ENCODE peak calls at places on chromosomes 6 and 20, in nine cellular contexts. One of them, this sample, is unnamed.

GRCh38 chr20:58131111-58131510 is 97.3 kb downstream of the ANKRD60 start:
- DNase-seq in BE2C: no peak
- DNase-seq in activated T-cell treated with anti-CD3 and anti-CD28 coated beads, Interleukin-2, amount 50 U/mL, for 48 hours: no peak
- DNase-seq in stimulated activated CD4-positive, alpha-beta T cell treated with anti-CD3 and anti-CD28 coated beads, Interleukin-2, amount 100 ng/mL, for 24 hours: no peak
- DNase-seq in H54: no peak
- DNase-seq in CD4-positive, alpha-beta T cell: no peak
- DNase-seq in substantia nigra: no peak
- DNase-seq in activated naive CD4-positive, alpha-beta T cell treated with anti-CD3 and anti-CD28 coated beads, Interleukin-2, amount 50 U/mL, for 72 hours: no peak
- DNase-seq in progenitor cell of endocrine pancreas: no peak
- DNase-seq in this sample: peak

GRCh38 chr6:88881451-88881850 is 82.0 kb downstream of the RNGTT start:
- DNase-seq in BE2C: no peak
- DNase-seq in activated T-cell treated with anti-CD3 and anti-CD28 coated beads, Interleukin-2, amount 50 U/mL, for 48 hours: no peak
- DNase-seq in stimulated activated CD4-positive, alpha-beta T cell treated with anti-CD3 and anti-CD28 coated beads, Interleukin-2, amount 100 ng/mL, for 24 hours: no peak
- DNase-seq in H54: no peak
- DNase-seq in CD4-positive, alpha-beta T cell: no peak
- DNase-seq in substantia nigra: no peak
- DNase-seq in activated naive CD4-positive, alpha-beta T cell treated with anti-CD3 and anti-CD28 coated beads, Interleukin-2, amount 50 U/mL, for 72 hours: no peak
- DNase-seq in progenitor cell of endocrine pancreas: no peak
- DNase-seq in this sample: peak

GRCh38 chr20:46770330-46771194 is 61.1 kb downstream of the SLC2A10 start:
- DNase-seq in BE2C: no peak
- DNase-seq in activated T-cell treated with anti-CD3 and anti-CD28 coated beads, Interleukin-2, amount 50 U/mL, for 48 hours: no peak
- DNase-seq in stimulated activated CD4-positive, alpha-beta T cell treated with anti-CD3 and anti-CD28 coated beads, Interleukin-2, amount 100 ng/mL, for 24 hours: no peak
- DNase-seq in H54: no peak
- DNase-seq in CD4-positive, alpha-beta T cell: no peak
- DNase-seq in substantia nigra: no peak
- DNase-seq in activated naive CD4-positive, alpha-beta T cell treated with anti-CD3 and anti-CD28 coated beads, Interleukin-2, amount 50 U/mL, for 72 hours: no peak
- DNase-seq in progenitor cell of endocrine pancreas: no peak
- DNase-seq in this sample: no peak

GRCh38 chr6:4577406-4577805 is 198.8 kb upstream of the CDYL start:
- DNase-seq in BE2C: no peak
- DNase-seq in activated T-cell treated with anti-CD3 and anti-CD28 coated beads, Interleukin-2, amount 50 U/mL, for 48 hours: no peak
- DNase-seq in stimulated activated CD4-positive, alpha-beta T cell treated with anti-CD3 and anti-CD28 coated beads, Interleukin-2, amount 100 ng/mL, for 24 hours: no peak
- DNase-seq in H54: no peak
- DNase-seq in CD4-positive, alpha-beta T cell: no peak
- DNase-seq in substantia nigra: no peak
- DNase-seq in activated naive CD4-positive, alpha-beta T cell treated with anti-CD3 and anti-CD28 coated beads, Interleukin-2, amount 50 U/mL, for 72 hours: no peak
- DNase-seq in progenitor cell of endocrine pancreas: no peak
- DNase-seq in this sample: peak

GRCh38 chr6:53363341-53364079 is 14.8 kb upstream of the ELOVL5 start:
- DNase-seq in BE2C: no peak
- DNase-seq in activated T-cell treated with anti-CD3 and anti-CD28 coated beads, Interleukin-2, amount 50 U/mL, for 48 hours: no peak
- DNase-seq in stimulated activated CD4-positive, alpha-beta T cell treated with anti-CD3 and anti-CD28 coated beads, Interleukin-2, amount 100 ng/mL, for 24 hours: no peak
- DNase-seq in H54: no peak
- DNase-seq in CD4-positive, alpha-beta T cell: no peak
- DNase-seq in substantia nigra: no peak
- DNase-seq in activated naive CD4-positive, alpha-beta T cell treated with anti-CD3 and anti-CD28 coated beads, Interleukin-2, amount 50 U/mL, for 72 hours: no peak
- DNase-seq in progenitor cell of endocrine pancreas: no peak
- DNase-seq in this sample: no peak

GRCh38 chr6:102229271-102229670 is 835.8 kb downstream of the GRIK2 start:
- DNase-seq in BE2C: no peak
- DNase-seq in activated T-cell treated with anti-CD3 and anti-CD28 coated beads, Interleukin-2, amount 50 U/mL, for 48 hours: no peak
- DNase-seq in stimulated activated CD4-positive, alpha-beta T cell treated with anti-CD3 and anti-CD28 coated beads, Interleukin-2, amount 100 ng/mL, for 24 hours: no peak
- DNase-seq in H54: no peak
- DNase-seq in CD4-positive, alpha-beta T cell: no peak
- DNase-seq in substantia nigra: no peak
- DNase-seq in activated naive CD4-positive, alpha-beta T cell treated with anti-CD3 and anti-CD28 coated beads, Interleukin-2, amount 50 U/mL, for 72 hours: no peak
- DNase-seq in progenitor cell of endocrine pancreas: no peak
- DNase-seq in this sample: no peak

GRCh38 chr6:141321486-141322347 is 811.0 kb upstream of the GJE1 start:
- DNase-seq in BE2C: no peak
- DNase-seq in activated T-cell treated with anti-CD3 and anti-CD28 coated beads, Interleukin-2, amount 50 U/mL, for 48 hours: no peak
- DNase-seq in stimulated activated CD4-positive, alpha-beta T cell treated with anti-CD3 and anti-CD28 coated beads, Interleukin-2, amount 100 ng/mL, for 24 hours: no peak
- DNase-seq in H54: no peak
- DNase-seq in CD4-positive, alpha-beta T cell: no peak
- DNase-seq in substantia nigra: no peak
- DNase-seq in activated naive CD4-positive, alpha-beta T cell treated with anti-CD3 and anti-CD28 coated beads, Interleukin-2, amount 50 U/mL, for 72 hours: no peak
- DNase-seq in progenitor cell of endocrine pancreas: no peak
- DNase-seq in this sample: peak

GRCh38 chr20:942611-943010 is 26.5 kb upstream of the ANGPT4 start:
- DNase-seq in BE2C: no peak
- DNase-seq in activated T-cell treated with anti-CD3 and anti-CD28 coated beads, Interleukin-2, amount 50 U/mL, for 48 hours: no peak
- DNase-seq in stimulated activated CD4-positive, alpha-beta T cell treated with anti-CD3 and anti-CD28 coated beads, Interleukin-2, amount 100 ng/mL, for 24 hours: no peak
- DNase-seq in H54: no peak
- DNase-seq in CD4-positive, alpha-beta T cell: no peak
- DNase-seq in substantia nigra: no peak
- DNase-seq in activated naive CD4-positive, alpha-beta T cell treated with anti-CD3 and anti-CD28 coated beads, Interleukin-2, amount 50 U/mL, for 72 hours: peak
- DNase-seq in progenitor cell of endocrine pancreas: no peak
- DNase-seq in this sample: no peak

GRCh38 chr6:19337103-19337502 is 500.1 kb upstream of the ID4 start:
- DNase-seq in BE2C: no peak
- DNase-seq in activated T-cell treated with anti-CD3 and anti-CD28 coated beads, Interleukin-2, amount 50 U/mL, for 48 hours: no peak
- DNase-seq in stimulated activated CD4-positive, alpha-beta T cell treated with anti-CD3 and anti-CD28 coated beads, Interleukin-2, amount 100 ng/mL, for 24 hours: no peak
- DNase-seq in H54: no peak
- DNase-seq in CD4-positive, alpha-beta T cell: no peak
- DNase-seq in substantia nigra: no peak
- DNase-seq in activated naive CD4-positive, alpha-beta T cell treated with anti-CD3 and anti-CD28 coated beads, Interleukin-2, amount 50 U/mL, for 72 hours: no peak
- DNase-seq in progenitor cell of endocrine pancreas: no peak
- DNase-seq in this sample: no peak

GRCh38 chr20:44730441-44730840 is 15.2 kb upstream of the KCNK15 start:
- DNase-seq in BE2C: no peak
- DNase-seq in activated T-cell treated with anti-CD3 and anti-CD28 coated beads, Interleukin-2, amount 50 U/mL, for 48 hours: no peak
- DNase-seq in stimulated activated CD4-positive, alpha-beta T cell treated with anti-CD3 and anti-CD28 coated beads, Interleukin-2, amount 100 ng/mL, for 24 hours: no peak
- DNase-seq in H54: no peak
- DNase-seq in CD4-positive, alpha-beta T cell: no peak
- DNase-seq in substantia nigra: no peak
- DNase-seq in activated naive CD4-positive, alpha-beta T cell treated with anti-CD3 and anti-CD28 coated beads, Interleukin-2, amount 50 U/mL, for 72 hours: no peak
- DNase-seq in progenitor cell of endocrine pancreas: no peak
- DNase-seq in this sample: peak

GRCh38 chr20:39264506-39265172 is 302.5 kb downstream of the DHX35 start:
- DNase-seq in BE2C: peak
- DNase-seq in activated T-cell treated with anti-CD3 and anti-CD28 coated beads, Interleukin-2, amount 50 U/mL, for 48 hours: peak
- DNase-seq in stimulated activated CD4-positive, alpha-beta T cell treated with anti-CD3 and anti-CD28 coated beads, Interleukin-2, amount 100 ng/mL, for 24 hours: peak
- DNase-seq in H54: peak
- DNase-seq in CD4-positive, alpha-beta T cell: peak
- DNase-seq in substantia nigra: peak
- DNase-seq in activated naive CD4-positive, alpha-beta T cell treated with anti-CD3 and anti-CD28 coated beads, Interleukin-2, amount 50 U/mL, for 72 hours: no peak
- DNase-seq in progenitor cell of endocrine pancreas: peak
- DNase-seq in this sample: peak

GRCh38 chr6:68044264-68044663 is 590.8 kb upstream of the ADGRB3 start:
- DNase-seq in BE2C: no peak
- DNase-seq in activated T-cell treated with anti-CD3 and anti-CD28 coated beads, Interleukin-2, amount 50 U/mL, for 48 hours: no peak
- DNase-seq in stimulated activated CD4-positive, alpha-beta T cell treated with anti-CD3 and anti-CD28 coated beads, Interleukin-2, amount 100 ng/mL, for 24 hours: no peak
- DNase-seq in H54: no peak
- DNase-seq in CD4-positive, alpha-beta T cell: no peak
- DNase-seq in substantia nigra: no peak
- DNase-seq in activated naive CD4-positive, alpha-beta T cell treated with anti-CD3 and anti-CD28 coated beads, Interleukin-2, amount 50 U/mL, for 72 hours: no peak
- DNase-seq in progenitor cell of endocrine pancreas: no peak
- DNase-seq in this sample: no peak

GRCh38 chr20:2817891-2818595 is 1.9 kb downstream of the TMEM239 start:
- DNase-seq in BE2C: no peak
- DNase-seq in activated T-cell treated with anti-CD3 and anti-CD28 coated beads, Interleukin-2, amount 50 U/mL, for 48 hours: peak
- DNase-seq in stimulated activated CD4-positive, alpha-beta T cell treated with anti-CD3 and anti-CD28 coated beads, Interleukin-2, amount 100 ng/mL, for 24 hours: no peak
- DNase-seq in H54: no peak
- DNase-seq in CD4-positive, alpha-beta T cell: no peak
- DNase-seq in substantia nigra: no peak
- DNase-seq in activated naive CD4-positive, alpha-beta T cell treated with anti-CD3 and anti-CD28 coated beads, Interleukin-2, amount 50 U/mL, for 72 hours: no peak
- DNase-seq in progenitor cell of endocrine pancreas: no peak
- DNase-seq in this sample: peak

GRCh38 chr6:168892031-168892430 is 361.6 kb downstream of the THBS2 start:
- DNase-seq in BE2C: no peak
- DNase-seq in activated T-cell treated with anti-CD3 and anti-CD28 coated beads, Interleukin-2, amount 50 U/mL, for 48 hours: no peak
- DNase-seq in stimulated activated CD4-positive, alpha-beta T cell treated with anti-CD3 and anti-CD28 coated beads, Interleukin-2, amount 100 ng/mL, for 24 hours: no peak
- DNase-seq in H54: no peak
- DNase-seq in CD4-positive, alpha-beta T cell: no peak
- DNase-seq in substantia nigra: no peak
- DNase-seq in activated naive CD4-positive, alpha-beta T cell treated with anti-CD3 and anti-CD28 coated beads, Interleukin-2, amount 50 U/mL, for 72 hours: no peak
- DNase-seq in progenitor cell of endocrine pancreas: no peak
- DNase-seq in this sample: no peak

GRCh38 chr20:31841928-31842327 is 3.5 kb downstream of the FOXS1 start:
- DNase-seq in BE2C: no peak
- DNase-seq in activated T-cell treated with anti-CD3 and anti-CD28 coated beads, Interleukin-2, amount 50 U/mL, for 48 hours: no peak
- DNase-seq in stimulated activated CD4-positive, alpha-beta T cell treated with anti-CD3 and anti-CD28 coated beads, Interleukin-2, amount 100 ng/mL, for 24 hours: no peak
- DNase-seq in H54: peak
- DNase-seq in CD4-positive, alpha-beta T cell: no peak
- DNase-seq in substantia nigra: no peak
- DNase-seq in activated naive CD4-positive, alpha-beta T cell treated with anti-CD3 and anti-CD28 coated beads, Interleukin-2, amount 50 U/mL, for 72 hours: no peak
- DNase-seq in progenitor cell of endocrine pancreas: no peak
- DNase-seq in this sample: peak

GRCh38 chr6:145562771-145563615 is 172.3 kb downstream of the EPM2A start:
- DNase-seq in BE2C: no peak
- DNase-seq in activated T-cell treated with anti-CD3 and anti-CD28 coated beads, Interleukin-2, amount 50 U/mL, for 48 hours: no peak
- DNase-seq in stimulated activated CD4-positive, alpha-beta T cell treated with anti-CD3 and anti-CD28 coated beads, Interleukin-2, amount 100 ng/mL, for 24 hours: no peak
- DNase-seq in H54: no peak
- DNase-seq in CD4-positive, alpha-beta T cell: no peak
- DNase-seq in substantia nigra: no peak
- DNase-seq in activated naive CD4-positive, alpha-beta T cell treated with anti-CD3 and anti-CD28 coated beads, Interleukin-2, amount 50 U/mL, for 72 hours: no peak
- DNase-seq in progenitor cell of endocrine pancreas: no peak
- DNase-seq in this sample: peak

GRCh38 chr6:24929255-24929654 is 6.5 kb downstream of the RIPOR2 start:
- DNase-seq in BE2C: no peak
- DNase-seq in activated T-cell treated with anti-CD3 and anti-CD28 coated beads, Interleukin-2, amount 50 U/mL, for 48 hours: peak
- DNase-seq in stimulated activated CD4-positive, alpha-beta T cell treated with anti-CD3 and anti-CD28 coated beads, Interleukin-2, amount 100 ng/mL, for 24 hours: no peak
- DNase-seq in H54: no peak
- DNase-seq in CD4-positive, alpha-beta T cell: no peak
- DNase-seq in substantia nigra: no peak
- DNase-seq in activated naive CD4-positive, alpha-beta T cell treated with anti-CD3 and anti-CD28 coated beads, Interleukin-2, amount 50 U/mL, for 72 hours: no peak
- DNase-seq in progenitor cell of endocrine pancreas: no peak
- DNase-seq in this sample: no peak

GRCh38 chr6:100538086-100538485 is 73.4 kb upstream of the SIM1 start:
- DNase-seq in BE2C: no peak
- DNase-seq in activated T-cell treated with anti-CD3 and anti-CD28 coated beads, Interleukin-2, amount 50 U/mL, for 48 hours: no peak
- DNase-seq in stimulated activated CD4-positive, alpha-beta T cell treated with anti-CD3 and anti-CD28 coated beads, Interleukin-2, amount 100 ng/mL, for 24 hours: no peak
- DNase-seq in H54: no peak
- DNase-seq in CD4-positive, alpha-beta T cell: no peak
- DNase-seq in substantia nigra: no peak
- DNase-seq in activated naive CD4-positive, alpha-beta T cell treated with anti-CD3 and anti-CD28 coated beads, Interleukin-2, amount 50 U/mL, for 72 hours: no peak
- DNase-seq in progenitor cell of endocrine pancreas: no peak
- DNase-seq in this sample: peak

GRCh38 chr6:37283268-37283667 is 25.3 kb upstream of the TMEM217 start:
- DNase-seq in BE2C: no peak
- DNase-seq in activated T-cell treated with anti-CD3 and anti-CD28 coated beads, Interleukin-2, amount 50 U/mL, for 48 hours: no peak
- DNase-seq in stimulated activated CD4-positive, alpha-beta T cell treated with anti-CD3 and anti-CD28 coated beads, Interleukin-2, amount 100 ng/mL, for 24 hours: no peak
- DNase-seq in H54: no peak
- DNase-seq in CD4-positive, alpha-beta T cell: no peak
- DNase-seq in substantia nigra: no peak
- DNase-seq in activated naive CD4-positive, alpha-beta T cell treated with anti-CD3 and anti-CD28 coated beads, Interleukin-2, amount 50 U/mL, for 72 hours: no peak
- DNase-seq in progenitor cell of endocrine pancreas: no peak
- DNase-seq in this sample: peak

GRCh38 chr6:35719407-35719829 is 17.4 kb upstream of the ARMC12 start:
- DNase-seq in BE2C: no peak
- DNase-seq in activated T-cell treated with anti-CD3 and anti-CD28 coated beads, Interleukin-2, amount 50 U/mL, for 48 hours: no peak
- DNase-seq in stimulated activated CD4-positive, alpha-beta T cell treated with anti-CD3 and anti-CD28 coated beads, Interleukin-2, amount 100 ng/mL, for 24 hours: no peak
- DNase-seq in H54: no peak
- DNase-seq in CD4-positive, alpha-beta T cell: no peak
- DNase-seq in substantia nigra: no peak
- DNase-seq in activated naive CD4-positive, alpha-beta T cell treated with anti-CD3 and anti-CD28 coated beads, Interleukin-2, amount 50 U/mL, for 72 hours: no peak
- DNase-seq in progenitor cell of endocrine pancreas: no peak
- DNase-seq in this sample: no peak

GRCh38 chr6:13788820-13789219 is 25.5 kb downstream of the MCUR1 start:
- DNase-seq in BE2C: no peak
- DNase-seq in activated T-cell treated with anti-CD3 and anti-CD28 coated beads, Interleukin-2, amount 50 U/mL, for 48 hours: peak
- DNase-seq in stimulated activated CD4-positive, alpha-beta T cell treated with anti-CD3 and anti-CD28 coated beads, Interleukin-2, amount 100 ng/mL, for 24 hours: peak
- DNase-seq in H54: no peak
- DNase-seq in CD4-positive, alpha-beta T cell: no peak
- DNase-seq in substantia nigra: no peak
- DNase-seq in activated naive CD4-positive, alpha-beta T cell treated with anti-CD3 and anti-CD28 coated beads, Interleukin-2, amount 50 U/mL, for 72 hours: no peak
- DNase-seq in progenitor cell of endocrine pancreas: no peak
- DNase-seq in this sample: no peak

GRCh38 chr6:143504369-143504768 is 7.2 kb downstream of the FUCA2 start:
- DNase-seq in BE2C: no peak
- DNase-seq in activated T-cell treated with anti-CD3 and anti-CD28 coated beads, Interleukin-2, amount 50 U/mL, for 48 hours: no peak
- DNase-seq in stimulated activated CD4-positive, alpha-beta T cell treated with anti-CD3 and anti-CD28 coated beads, Interleukin-2, amount 100 ng/mL, for 24 hours: no peak
- DNase-seq in H54: no peak
- DNase-seq in CD4-positive, alpha-beta T cell: no peak
- DNase-seq in substantia nigra: no peak
- DNase-seq in activated naive CD4-positive, alpha-beta T cell treated with anti-CD3 and anti-CD28 coated beads, Interleukin-2, amount 50 U/mL, for 72 hours: no peak
- DNase-seq in progenitor cell of endocrine pancreas: no peak
- DNase-seq in this sample: no peak

GRCh38 chr6:98633886-98634285 is 200.5 kb upstream of the POU3F2 start:
- DNase-seq in BE2C: no peak
- DNase-seq in activated T-cell treated with anti-CD3 and anti-CD28 coated beads, Interleukin-2, amount 50 U/mL, for 48 hours: no peak
- DNase-seq in stimulated activated CD4-positive, alpha-beta T cell treated with anti-CD3 and anti-CD28 coated beads, Interleukin-2, amount 100 ng/mL, for 24 hours: no peak
- DNase-seq in H54: no peak
- DNase-seq in CD4-positive, alpha-beta T cell: no peak
- DNase-seq in substantia nigra: no peak
- DNase-seq in activated naive CD4-positive, alpha-beta T cell treated with anti-CD3 and anti-CD28 coated beads, Interleukin-2, amount 50 U/mL, for 72 hours: no peak
- DNase-seq in progenitor cell of endocrine pancreas: no peak
- DNase-seq in this sample: no peak

GRCh38 chr6:5783584-5784089 is 223.1 kb downstream of the NRN1 start:
- DNase-seq in BE2C: no peak
- DNase-seq in activated T-cell treated with anti-CD3 and anti-CD28 coated beads, Interleukin-2, amount 50 U/mL, for 48 hours: no peak
- DNase-seq in stimulated activated CD4-positive, alpha-beta T cell treated with anti-CD3 and anti-CD28 coated beads, Interleukin-2, amount 100 ng/mL, for 24 hours: no peak
- DNase-seq in H54: no peak
- DNase-seq in CD4-positive, alpha-beta T cell: no peak
- DNase-seq in substantia nigra: no peak
- DNase-seq in activated naive CD4-positive, alpha-beta T cell treated with anti-CD3 and anti-CD28 coated beads, Interleukin-2, amount 50 U/mL, for 72 hours: no peak
- DNase-seq in progenitor cell of endocrine pancreas: no peak
- DNase-seq in this sample: no peak

GRCh38 chr20:46013826-46014516 is 5.3 kb downstream of the MMP9 start:
- DNase-seq in BE2C: peak
- DNase-seq in activated T-cell treated with anti-CD3 and anti-CD28 coated beads, Interleukin-2, amount 50 U/mL, for 48 hours: peak
- DNase-seq in stimulated activated CD4-positive, alpha-beta T cell treated with anti-CD3 and anti-CD28 coated beads, Interleukin-2, amount 100 ng/mL, for 24 hours: peak
- DNase-seq in H54: peak
- DNase-seq in CD4-positive, alpha-beta T cell: peak
- DNase-seq in substantia nigra: no peak
- DNase-seq in activated naive CD4-positive, alpha-beta T cell treated with anti-CD3 and anti-CD28 coated beads, Interleukin-2, amount 50 U/mL, for 72 hours: peak
- DNase-seq in progenitor cell of endocrine pancreas: peak
- DNase-seq in this sample: peak

GRCh38 chr6:53679446-53679933 is 13.9 kb upstream of the KLHL31 start:
- DNase-seq in BE2C: no peak
- DNase-seq in activated T-cell treated with anti-CD3 and anti-CD28 coated beads, Interleukin-2, amount 50 U/mL, for 48 hours: no peak
- DNase-seq in stimulated activated CD4-positive, alpha-beta T cell treated with anti-CD3 and anti-CD28 coated beads, Interleukin-2, amount 100 ng/mL, for 24 hours: no peak
- DNase-seq in H54: peak
- DNase-seq in CD4-positive, alpha-beta T cell: no peak
- DNase-seq in substantia nigra: no peak
- DNase-seq in activated naive CD4-positive, alpha-beta T cell treated with anti-CD3 and anti-CD28 coated beads, Interleukin-2, amount 50 U/mL, for 72 hours: no peak
- DNase-seq in progenitor cell of endocrine pancreas: no peak
- DNase-seq in this sample: peak

GRCh38 chr20:36875702-36876472 is at the start of gene TLDC2:
- DNase-seq in BE2C: no peak
- DNase-seq in activated T-cell treated with anti-CD3 and anti-CD28 coated beads, Interleukin-2, amount 50 U/mL, for 48 hours: no peak
- DNase-seq in stimulated activated CD4-positive, alpha-beta T cell treated with anti-CD3 and anti-CD28 coated beads, Interleukin-2, amount 100 ng/mL, for 24 hours: no peak
- DNase-seq in H54: no peak
- DNase-seq in CD4-positive, alpha-beta T cell: no peak
- DNase-seq in substantia nigra: no peak
- DNase-seq in activated naive CD4-positive, alpha-beta T cell treated with anti-CD3 and anti-CD28 coated beads, Interleukin-2, amount 50 U/mL, for 72 hours: no peak
- DNase-seq in progenitor cell of endocrine pancreas: no peak
- DNase-seq in this sample: no peak

GRCh38 chr6:78910611-78911134 is 43.3 kb downstream of the IRAK1BP1 start:
- DNase-seq in BE2C: peak
- DNase-seq in activated T-cell treated with anti-CD3 and anti-CD28 coated beads, Interleukin-2, amount 50 U/mL, for 48 hours: peak
- DNase-seq in stimulated activated CD4-positive, alpha-beta T cell treated with anti-CD3 and anti-CD28 coated beads, Interleukin-2, amount 100 ng/mL, for 24 hours: peak
- DNase-seq in H54: no peak
- DNase-seq in CD4-positive, alpha-beta T cell: no peak
- DNase-seq in substantia nigra: no peak
- DNase-seq in activated naive CD4-positive, alpha-beta T cell treated with anti-CD3 and anti-CD28 coated beads, Interleukin-2, amount 50 U/mL, for 72 hours: no peak
- DNase-seq in progenitor cell of endocrine pancreas: peak
- DNase-seq in this sample: peak

GRCh38 chr6:109308018-109308492 is 74.2 kb downstream of the CD164 start:
- DNase-seq in BE2C: no peak
- DNase-seq in activated T-cell treated with anti-CD3 and anti-CD28 coated beads, Interleukin-2, amount 50 U/mL, for 48 hours: peak
- DNase-seq in stimulated activated CD4-positive, alpha-beta T cell treated with anti-CD3 and anti-CD28 coated beads, Interleukin-2, amount 100 ng/mL, for 24 hours: peak
- DNase-seq in H54: peak
- DNase-seq in CD4-positive, alpha-beta T cell: no peak
- DNase-seq in substantia nigra: no peak
- DNase-seq in activated naive CD4-positive, alpha-beta T cell treated with anti-CD3 and anti-CD28 coated beads, Interleukin-2, amount 50 U/mL, for 72 hours: no peak
- DNase-seq in progenitor cell of endocrine pancreas: no peak
- DNase-seq in this sample: peak

GRCh38 chr20:35619196-35620095 is 3.8 kb downstream of the SPAG4 start:
- DNase-seq in BE2C: peak
- DNase-seq in activated T-cell treated with anti-CD3 and anti-CD28 coated beads, Interleukin-2, amount 50 U/mL, for 48 hours: peak
- DNase-seq in stimulated activated CD4-positive, alpha-beta T cell treated with anti-CD3 and anti-CD28 coated beads, Interleukin-2, amount 100 ng/mL, for 24 hours: peak
- DNase-seq in H54: no peak
- DNase-seq in CD4-positive, alpha-beta T cell: peak
- DNase-seq in substantia nigra: peak
- DNase-seq in activated naive CD4-positive, alpha-beta T cell treated with anti-CD3 and anti-CD28 coated beads, Interleukin-2, amount 50 U/mL, for 72 hours: peak
- DNase-seq in progenitor cell of endocrine pancreas: peak
- DNase-seq in this sample: peak

GRCh38 chr20:57398901-57399535 is 7.8 kb downstream of the RBM38 start:
- DNase-seq in BE2C: no peak
- DNase-seq in activated T-cell treated with anti-CD3 and anti-CD28 coated beads, Interleukin-2, amount 50 U/mL, for 48 hours: no peak
- DNase-seq in stimulated activated CD4-positive, alpha-beta T cell treated with anti-CD3 and anti-CD28 coated beads, Interleukin-2, amount 100 ng/mL, for 24 hours: no peak
- DNase-seq in H54: no peak
- DNase-seq in CD4-positive, alpha-beta T cell: no peak
- DNase-seq in substantia nigra: no peak
- DNase-seq in activated naive CD4-positive, alpha-beta T cell treated with anti-CD3 and anti-CD28 coated beads, Interleukin-2, amount 50 U/mL, for 72 hours: no peak
- DNase-seq in progenitor cell of endocrine pancreas: no peak
- DNase-seq in this sample: no peak